ENCODE peak calls at places on chromosome 15, in six cellular contexts. R is activated T-helper 1 cell treated with Interleukin-2 at 50 U/mL for 16 hours; M is LoVo; V is stimulated activated CD4-positive, alpha-beta T cell treated with anti-CD3 and anti-CD28 coated beads, Interleukin-1b, Interleukin-23, amount 100 ng/mL, for 24 hours; E is esophagus muscularis mucosa; K is T follicular helper cell. Q is an unnamed sample.

GRCh38 chr15:40471105-40471777 is 457 bp downstream of the CHST14 start:
- DNase-seq in V (no peak), R (no peak), M (no peak), E (no peak), K (no peak), Q (peak)

GRCh38 chr15:78811124-78811824 is at the start of gene ADAMTS7:
- DNase-seq in V (no peak), R (peak), M (peak), E (no peak), K (peak), Q (peak)

GRCh38 chr15:25971053-25971452 is 107.9 kb upstream of the ATP10A start:
- DNase-seq in R (no peak), E (no peak), M (no peak), V (no peak), K (no peak), Q (no peak)

GRCh38 chr15:77975332-77976119 is 102.0 kb downstream of the TBC1D2B start:
- DNase-seq in K (no peak), R (no peak), M (no peak), E (no peak), V (no peak), Q (no peak)

GRCh38 chr15:60982249-60982932 is 246.7 kb downstream of the RORA start:
- DNase-seq in V (no peak), M (no peak), E (peak), R (no peak), K (no peak), Q (no peak)

GRCh38 chr15:25504307-25504706 is 65.5 kb upstream of the UBE3A start:
- DNase-seq in V (no peak), M (no peak), E (no peak), K (no peak), R (no peak), Q (no peak)

GRCh38 chr15:41892621-41893421 is 1.0 kb downstream of the SPTBN5 start:
- DNase-seq in K (no peak), E (no peak), R (peak), M (no peak), V (no peak), Q (no peak)

GRCh38 chr15:66251790-66252355 is 1.7 kb downstream of the MEGF11 start:
- DNase-seq in E (no peak), M (no peak), R (no peak), V (no peak), K (no peak), Q (no peak)

GRCh38 chr15:63880019-63880418 is 46.3 kb upstream of the HERC1 start:
- DNase-seq in R (no peak), E (no peak), V (no peak), M (no peak), K (no peak), Q (no peak)

GRCh38 chr15:44675911-44676310 is 12.4 kb upstream of the SPG11 start:
- DNase-seq in R (no peak), V (no peak), K (no peak), E (no peak), M (no peak), Q (no peak)